ENCODE peak calls at places on chromosomes 2 and 18, in eight cellular contexts. J, D, R, X, S, F, N and P are unnamed samples.

GRCh38 chr2:40751981-40752380 is 300.1 kb upstream of the SLC8A1 start:
- DNase-seq in J (no peak), S (no peak), D (no peak), X (no peak), F (no peak), N (no peak), R (no peak), P (no peak)

GRCh38 chr2:79000008-79000576 is 25.4 kb upstream of the REG3G start:
- DNase-seq in R (no peak), D (no peak), S (no peak), N (no peak), J (no peak), F (no peak), X (no peak), P (no peak)

GRCh38 chr2:148209598-148209997 is 188.7 kb downstream of the MBD5 start:
- DNase-seq in R (no peak), S (no peak), N (no peak), X (no peak), J (no peak), F (no peak), D (no peak), P (no peak)

GRCh38 chr2:241009601-241010530 is 11.4 kb downstream of the SNED1 start:
- DNase-seq in X (peak), D (peak), F (no peak), R (peak), N (peak), J (no peak), S (no peak), P (no peak)

GRCh38 chr18:58590231-58590630 is 38.7 kb downstream of the ALPK2 start:
- DNase-seq in F (no peak), X (no peak), R (no peak), N (no peak), S (no peak), D (no peak), J (no peak), P (no peak)

GRCh38 chr18:3983351-3983969 is 471.6 kb downstream of the DLGAP1 start:
- DNase-seq in N (no peak), D (no peak), X (no peak), F (no peak), S (no peak), J (peak), R (no peak), P (no peak)

GRCh38 chr2:195535911-195536522 is 121.0 kb upstream of the SLC39A10 start:
- DNase-seq in F (no peak), R (no peak), J (no peak), N (no peak), D (no peak), S (peak), X (peak), P (peak)

GRCh38 chr18:24659837-24660720 is 199.6 kb downstream of the HRH4 start:
- DNase-seq in S (no peak), D (no peak), J (no peak), F (no peak), X (no peak), N (peak), R (peak), P (no peak)

GRCh38 chr2:134193774-134194173 is 60.1 kb upstream of the MGAT5 start:
- DNase-seq in F (no peak), N (no peak), S (no peak), D (no peak), R (no peak), X (no peak), J (no peak), P (no peak)

GRCh38 chr18:13253786-13254755 is 35.5 kb downstream of the LDLRAD4 start:
- DNase-seq in X (no peak), J (no peak), R (no peak), F (no peak), N (no peak), D (no peak), S (no peak), P (no peak)

GRCh38 chr2:213415093-213415492 is 130.8 kb downstream of the SPAG16 start:
- DNase-seq in J (no peak), X (no peak), R (no peak), S (no peak), N (no peak), F (no peak), D (no peak), P (no peak)

GRCh38 chr2:68234405-68234804 is 17.9 kb downstream of the PPP3R1 start:
- DNase-seq in X (no peak), D (no peak), J (no peak), N (no peak), R (no peak), F (no peak), S (no peak), P (no peak)

GRCh38 chr2:181554511-181554910 is 97.3 kb downstream of the ITGA4 start:
- DNase-seq in D (no peak), N (no peak), J (no peak), X (no peak), S (no peak), R (peak), F (no peak), P (no peak)

GRCh38 chr2:231929961-231930600 is 3.9 kb upstream of the NPPC start:
- DNase-seq in R (no peak), N (peak), F (no peak), X (no peak), D (no peak), J (no peak), S (no peak), P (no peak)

GRCh38 chr2:86368181-86368824 is 30.9 kb upstream of the REEP1 start:
- DNase-seq in F (no peak), D (peak), R (peak), S (peak), J (no peak), N (peak), X (no peak), P (no peak)

GRCh38 chr18:56152547-56152946 is 485.8 kb downstream of the TXNL1 start:
- DNase-seq in R (no peak), D (no peak), J (no peak), F (no peak), X (no peak), S (no peak), N (no peak), P (no peak)

GRCh38 chr2:109028280-109028679 is 39.3 kb upstream of the EDAR start:
- DNase-seq in J (no peak), D (no peak), F (no peak), X (no peak), N (no peak), R (no peak), S (no peak), P (no peak)

GRCh38 chr2:231708773-231709635 is 679 bp downstream of the PTMA start:
- DNase-seq in S (peak), X (no peak), N (peak), J (no peak), D (no peak), F (no peak), R (peak), P (peak)

GRCh38 chr2:68766378-68766845 is 31.8 kb downstream of the ARHGAP25 start:
- DNase-seq in J (no peak), N (no peak), R (no peak), F (no peak), X (no peak), D (no peak), S (no peak), P (no peak)

GRCh38 chr2:62966995-62967394 is 83.6 kb upstream of the OTX1 start:
- DNase-seq in J (no peak), N (no peak), F (no peak), D (no peak), X (no peak), S (no peak), R (no peak), P (no peak)

GRCh38 chr2:60823694-60824305 is 57.6 kb upstream of the REL start:
- DNase-seq in X (no peak), J (no peak), S (no peak), N (no peak), R (no peak), F (no peak), D (no peak), P (no peak)

GRCh38 chr18:57943723-57944122 is 100.3 kb upstream of the NEDD4L start:
- DNase-seq in J (no peak), R (no peak), D (no peak), S (no peak), N (no peak), F (no peak), X (no peak), P (no peak)

GRCh38 chr18:25247725-25248124 is 104.2 kb downstream of the ZNF521 start:
- DNase-seq in F (no peak), J (no peak), X (no peak), R (no peak), N (no peak), D (no peak), S (no peak), P (no peak)